ENCODE peak calls at places on chromosomes 7 and 10, in ten cellular contexts. F is K562; I is ascending aorta; O is posterior cingulate gyrus; P is RCC 7860; A is memory B cell; Q is left ventricle myocardium superior; E is sigmoid colon; N is non-pigmented ciliary epithelial cell; W is stimulated activated CD4-positive, alpha-beta T cell treated with anti-CD3 and anti-CD28 coated beads, Interleukin-12 subunit alpha, Interleukin-12 subunit beta, amount 100 ng/mL, for 24 hours. U is an unnamed sample.
A peak's percentile ranks its signal among the peaks of the same experiment; 100 is the strongest.

GRCh38 chr7:156578978-156579430 is 61.6 kb upstream of the RNF32 start:
- DNase-seq in O (peak; percentile 94), F (no peak), I (no peak), A (no peak), W (no peak), N (no peak), E (no peak), Q (no peak), P (no peak), U (no peak)

GRCh38 chr10:86630079-86630478 is 24.3 kb upstream of the OPN4 start:
- DNase-seq in E (no peak), P (no peak), N (no peak), O (no peak), A (no peak), I (no peak), F (no peak), W (no peak), Q (no peak), U (no peak)

GRCh38 chr7:17140421-17140820 is 158.0 kb upstream of the AHR start:
- DNase-seq in O (no peak), Q (no peak), P (no peak), N (no peak), W (no peak), I (no peak), F (no peak), A (no peak), E (no peak), U (no peak)

GRCh38 chr7:13981070-13981469 is 8.4 kb downstream of the ETV1 start:
- DNase-seq in E (peak; percentile 67), I (peak; percentile 66), Q (no peak), W (no peak), F (peak; percentile 81), A (no peak), O (no peak), N (peak; percentile 95), P (peak; percentile 89), U (peak; percentile 63)

GRCh38 chr10:33963656-33964175 is 629.2 kb upstream of the NRP1 start:
- DNase-seq in N (no peak), Q (no peak), W (no peak), E (no peak), O (no peak), I (no peak), P (no peak), F (no peak), A (no peak), U (no peak)

GRCh38 chr10:119252051-119252465 is 44.7 kb downstream of the GRK5 start:
- DNase-seq in I (no peak), A (no peak), F (peak; percentile 54), W (no peak), Q (peak; percentile 62), P (no peak), O (peak; percentile 5), N (no peak), E (no peak), U (no peak)

GRCh38 chr10:30247704-30248103 is 101.4 kb downstream of the MTPAP start:
- DNase-seq in O (no peak), N (no peak), A (peak; percentile 2), I (no peak), P (no peak), Q (no peak), E (no peak), F (no peak), W (no peak), U (no peak)

GRCh38 chr7:133504825-133505224 is 251.9 kb downstream of the EXOC4 start:
- DNase-seq in F (no peak), W (no peak), N (no peak), E (no peak), Q (no peak), I (no peak), O (no peak), A (no peak), P (peak; percentile 18), U (no peak)

GRCh38 chr10:26336979-26337378 is 101.2 kb upstream of the APBB1IP start:
- DNase-seq in Q (no peak), W (no peak), O (no peak), A (no peak), E (no peak), F (no peak), P (no peak), N (no peak), I (no peak), U (no peak)

GRCh38 chr10:117830832-117831231 is 215.9 kb downstream of the RAB11FIP2 start:
- DNase-seq in P (no peak), I (no peak), F (no peak), A (no peak), O (no peak), W (peak; percentile 2), E (no peak), Q (no peak), N (no peak), U (no peak)

GRCh38 chr7:24318326-24318725 is 34.3 kb downstream of the NPY start:
- DNase-seq in Q (no peak), A (no peak), P (no peak), E (no peak), F (peak; percentile 38), N (no peak), W (no peak), O (no peak), I (no peak), U (peak; percentile 9)

GRCh38 chr10:16586358-16587138 is 64.9 kb upstream of the C1QL3 start:
- DNase-seq in A (no peak), O (no peak), N (no peak), W (no peak), F (no peak), E (no peak), P (no peak), Q (no peak), I (no peak), U (no peak)

GRCh38 chr10:119761106-119761505 is 35.3 kb downstream of the INPP5F start:
- DNase-seq in N (peak; percentile 73), Q (no peak), I (no peak), O (no peak), W (no peak), E (no peak), P (no peak), F (no peak), A (no peak), U (no peak)

GRCh38 chr10:5449823-5450222 is 37.5 kb downstream of the NET1 start:
- DNase-seq in I (peak; percentile 75), E (no peak), P (no peak), N (peak; percentile 63), A (no peak), O (no peak), F (peak; percentile 54), Q (no peak), W (no peak), U (no peak)

GRCh38 chr7:76364198-76364584 is 5.4 kb upstream of the YWHAG start:
- DNase-seq in Q (peak; percentile 49), W (no peak), A (no peak), F (no peak), E (peak; percentile 69), O (peak; percentile 81), I (no peak), P (peak; percentile 90), N (no peak), U (no peak)

GRCh38 chr7:100632951-100633717 is 8.2 kb downstream of the TFR2 start:
- DNase-seq in F (no peak), E (peak; percentile 70), N (no peak), Q (peak; percentile 60), I (no peak), W (no peak), O (peak; percentile 91), P (no peak), A (peak; percentile 44), U (no peak)

GRCh38 chr10:90787906-90788491 is 69.8 kb downstream of the HTR7 start:
- DNase-seq in A (no peak), F (peak; percentile 18), N (peak; percentile 11), E (no peak), O (no peak), W (no peak), P (no peak), I (no peak), Q (no peak), U (peak; percentile 50)

GRCh38 chr7:40782836-40783235 is 648.0 kb downstream of the SUGCT start:
- DNase-seq in I (no peak), E (no peak), Q (no peak), N (no peak), F (no peak), W (no peak), A (no peak), O (no peak), P (no peak), U (no peak)

GRCh38 chr10:124062390-124062789 is 31.0 kb downstream of the CHST15 start:
- DNase-seq in E (no peak), I (no peak), W (no peak), P (no peak), F (no peak), A (no peak), Q (no peak), N (no peak), O (no peak), U (no peak)

GRCh38 chr10:122954731-122955050 is 664 bp upstream of the C10orf88 start:
- DNase-seq in N (no peak), F (no peak), E (no peak), I (no peak), A (no peak), W (no peak), O (no peak), P (no peak), Q (no peak), U (peak; percentile 5)

GRCh38 chr10:102657984-102658724 is 13.9 kb downstream of the TRIM8 start:
- DNase-seq in O (peak; percentile 63), W (no peak), P (no peak), N (no peak), F (no peak), A (no peak), E (peak; percentile 75), I (no peak), Q (peak; percentile 45), U (no peak)

GRCh38 chr10:123759496-123760070 is 93.4 kb downstream of the GPR26 start:
- DNase-seq in I (no peak), A (no peak), E (no peak), N (no peak), F (no peak), W (no peak), Q (no peak), P (no peak), O (peak; percentile 55), U (no peak)

GRCh38 chr7:47471358-47471703 is 110.6 kb downstream of the TNS3 start:
- DNase-seq in A (no peak), O (peak; percentile 42), I (no peak), N (no peak), W (no peak), F (no peak), P (no peak), E (no peak), Q (no peak), U (no peak)

GRCh38 chr10:93992400-93993030 is 1.2 kb upstream of the PLCE1 start:
- DNase-seq in P (peak; percentile 51), A (no peak), Q (no peak), W (no peak), O (no peak), I (no peak), N (no peak), E (no peak), F (no peak), U (peak; percentile 48)

GRCh38 chr10:71644307-71645180 is 75.0 kb downstream of the C10orf105 start:
- DNase-seq in A (no peak), I (no peak), F (no peak), N (no peak), O (no peak), W (no peak), P (no peak), Q (no peak), E (no peak), U (no peak)

GRCh38 chr10:114266521-114266920 is 27.5 kb downstream of the VWA2 start:
- DNase-seq in F (peak; percentile 17), I (no peak), E (no peak), Q (peak; percentile 72), N (peak; percentile 30), P (no peak), W (no peak), O (peak; percentile 4), A (no peak), U (no peak)

GRCh38 chr10:5609952-5610616 is 56.3 kb downstream of the ASB13 start:
- DNase-seq in I (no peak), W (no peak), E (no peak), N (no peak), O (peak; percentile 29), F (peak; percentile 40), P (peak; percentile 71), Q (no peak), A (no peak), U (no peak)

GRCh38 chr7:77855371-77856083 is 57.0 kb downstream of the PHTF2 start:
- DNase-seq in O (peak; percentile 94), A (no peak), Q (peak; percentile 84), F (peak; percentile 51), E (no peak), P (no peak), N (no peak), I (no peak), W (no peak), U (no peak)

U was measured in HEK293T.